ENCODE peak calls at places on chromosomes 12 and 14, in seven cellular contexts. L, Y, K, S, N, F and E are unnamed samples.

GRCh38 chr14:92501891-92502351 is 11.7 kb upstream of the RIN3 start:
- DNase-seq in S (no peak), K (no peak), Y (no peak), N (no peak), L (peak), F (peak), E (no peak)

GRCh38 chr12:70660620-70661219 is 23.5 kb upstream of the PTPRB start:
- DNase-seq in L (peak), S (no peak), F (peak), K (no peak), Y (no peak), N (no peak), E (peak)

GRCh38 chr12:124940393-124941169 is 26.1 kb upstream of the UBC start:
- DNase-seq in N (peak), F (peak), K (no peak), L (peak), S (peak), Y (no peak), E (peak)

GRCh38 chr12:54340845-54341244 is 15.9 kb downstream of the COPZ1 start:
- DNase-seq in N (peak), F (no peak), Y (no peak), K (no peak), L (no peak), S (no peak), E (no peak)

GRCh38 chr12:13094349-13094748 is 9.1 kb downstream of the GSG1 start:
- DNase-seq in L (peak), F (peak), S (no peak), K (no peak), Y (no peak), N (no peak), E (no peak)

GRCh38 chr12:110175201-110175600 is 51.0 kb downstream of the IFT81 start:
- DNase-seq in S (no peak), N (no peak), L (no peak), K (no peak), F (no peak), Y (no peak), E (no peak)

GRCh38 chr14:32560213-32560857 is 231.2 kb downstream of the AKAP6 start:
- DNase-seq in N (peak), K (peak), Y (peak), S (peak), F (peak), L (peak), E (peak)

GRCh38 chr14:69611264-69612013 is at the start of gene SUSD6:
- DNase-seq in K (peak), S (peak), N (peak), L (peak), F (peak), Y (peak), E (peak)

GRCh38 chr12:20257311-20257710 is 111.0 kb upstream of the PDE3A start:
- DNase-seq in F (no peak), L (no peak), S (no peak), N (no peak), K (no peak), Y (no peak), E (no peak)

GRCh38 chr12:109735825-109736551 is 22.4 kb downstream of the FAM222A start:
- DNase-seq in Y (no peak), N (no peak), L (no peak), S (no peak), K (no peak), F (no peak), E (no peak)

GRCh38 chr14:34324363-34324795 is 137.7 kb downstream of the SPTSSA start:
- DNase-seq in F (peak), K (no peak), L (no peak), S (peak), N (peak), Y (no peak), E (peak)

GRCh38 chr12:115166698-115167315 is 482.8 kb upstream of the TBX3 start:
- DNase-seq in N (no peak), Y (no peak), F (no peak), K (no peak), S (peak), L (peak), E (no peak)

GRCh38 chr12:22018860-22019259 is 27.2 kb upstream of the CMAS start:
- DNase-seq in F (peak), Y (no peak), N (no peak), K (no peak), S (no peak), L (no peak), E (no peak)

GRCh38 chr12:52391618-52392002 is 6.2 kb upstream of the KRT84 start:
- DNase-seq in N (no peak), K (no peak), Y (peak), F (no peak), L (peak), S (no peak), E (no peak)

GRCh38 chr14:51367600-51367931 is 127.5 kb downstream of the TMX1 start:
- DNase-seq in Y (no peak), F (no peak), N (no peak), L (peak), S (no peak), K (no peak), E (peak)